ENCODE peak calls at places on chromosomes 5 and 9, in six cellular contexts. O is adrenal gland, Q is lower lobe of right lung, L is BE2C, G is aorta, H is small intestine. U is an unnamed sample.

GRCh38 chr5:52356311-52356918 is 431.3 kb upstream of the ITGA1 start:
- DNase-seq in L (no peak), H (peak; percentile 9), G (no peak), Q (no peak), O (no peak), U (no peak)

GRCh38 chr9:99259231-99259918 is 37.3 kb downstream of the SEC61B start:
- DNase-seq in O (peak; percentile 92), L (peak; percentile 65), Q (peak; percentile 87), H (peak; percentile 30), G (peak; percentile 90), U (peak; percentile 78)

GRCh38 chr5:99900302-99900811 is 634.8 kb upstream of the FAM174A start:
- DNase-seq in Q (no peak), O (peak; percentile 21), H (no peak), L (peak; percentile 42), G (no peak), U (no peak)

GRCh38 chr5:109566361-109566760 is 123.4 kb upstream of the MAN2A1 start:
- DNase-seq in H (no peak), O (no peak), L (no peak), Q (no peak), G (no peak), U (no peak)

GRCh38 chr9:36597412-36598178 is 24.9 kb downstream of the MELK start:
- DNase-seq in L (no peak), H (peak; percentile 5), O (peak; percentile 33), Q (no peak), G (no peak), U (no peak)

GRCh38 chr5:123119334-123119986 is 30.4 kb downstream of the PRDM6 start:
- DNase-seq in Q (peak; percentile 49), O (no peak), L (no peak), G (peak; percentile 65), H (peak; percentile 10), U (no peak)

GRCh38 chr5:9156282-9156681 is 389.6 kb downstream of the SEMA5A start:
- DNase-seq in L (no peak), Q (no peak), O (no peak), H (peak; percentile 14), G (peak; percentile 53), U (peak; percentile 31)

GRCh38 chr5:1523793-1524480 is at the start of gene LPCAT1:
- DNase-seq in O (peak; percentile 75), H (peak; percentile 69), L (peak; percentile 82), G (peak; percentile 90), Q (peak; percentile 89), U (peak; percentile 88)

GRCh38 chr9:35910613-35911488 is 1.6 kb downstream of the SPAAR start:
- DNase-seq in Q (peak; percentile 55), H (peak; percentile 84), O (no peak), L (peak; percentile 48), G (no peak), U (no peak)

GRCh38 chr5:107820339-107820880 is 149.7 kb upstream of the EFNA5 start:
- DNase-seq in H (no peak), O (no peak), Q (no peak), L (no peak), G (no peak), U (no peak)

GRCh38 chr5:137497396-137498290 is 1.5 kb downstream of the SPOCK1 start:
- DNase-seq in H (no peak), Q (no peak), G (no peak), L (no peak), O (no peak), U (no peak)

GRCh38 chr5:143201589-143201988 is 201.9 kb downstream of the NR3C1 start:
- DNase-seq in L (no peak), Q (no peak), H (no peak), O (no peak), G (no peak), U (no peak)

GRCh38 chr5:68070641-68071191 is 144.8 kb upstream of the PIK3R1 start:
- DNase-seq in Q (no peak), L (no peak), H (no peak), G (no peak), O (no peak), U (no peak)

GRCh38 chr9:121282309-121283071 is 14.5 kb downstream of the GSN start:
- DNase-seq in Q (peak; percentile 79), G (peak; percentile 84), L (no peak), O (peak; percentile 61), H (no peak), U (peak; percentile 90)

GRCh38 chr9:121279841-121280388 is 12.0 kb downstream of the GSN start:
- DNase-seq in G (no peak), Q (no peak), H (no peak), L (no peak), O (peak; percentile 12), U (no peak)

GRCh38 chr9:121283072-121283398 is 15.1 kb downstream of the GSN start:
- DNase-seq in G (no peak), O (no peak), H (no peak), Q (no peak), L (no peak), U (no peak)

GRCh38 chr9:121281614-121282291 is 13.8 kb downstream of the GSN start:
- DNase-seq in G (peak; percentile 89), H (peak; percentile 98), Q (peak; percentile 89), O (peak; percentile 82), L (no peak), U (peak; percentile 95)

GRCh38 chr9:121280715-121281613 is 13.0 kb downstream of the GSN start:
- DNase-seq in Q (no peak), L (no peak), G (no peak), H (no peak), O (peak; percentile 7), U (no peak)
- H3K4me3 ChIP-seq in Q (peak overlapping the region; percentile 7), L (no peak overlapping the region), G (no peak overlapping the region), H (no peak overlapping the region), O (no peak overlapping the region), U (no peak overlapping the region)

DNA sequence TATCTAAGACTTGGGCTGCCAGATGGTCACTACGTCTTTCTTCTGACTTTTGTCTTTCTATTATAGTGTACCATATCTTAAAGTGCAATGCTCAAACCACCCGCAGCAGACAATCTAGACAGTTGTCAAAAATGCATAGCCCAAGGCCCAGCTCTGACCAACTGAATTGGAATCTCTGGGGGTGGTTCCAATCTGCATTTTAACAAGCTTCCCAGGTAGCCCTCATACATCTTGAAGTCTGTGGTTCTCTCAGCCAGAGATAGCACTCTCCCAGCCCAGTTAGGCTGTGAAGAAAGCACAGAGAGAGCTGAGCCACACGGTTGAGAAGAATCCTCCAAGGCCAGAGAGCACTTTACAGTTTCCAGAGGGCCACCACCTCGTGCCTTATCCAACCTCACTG is 128.2 kb upstream of the HAND1 start:
- DNase-seq in H (no peak), Q (no peak), G (no peak), L (no peak), O (no peak), U (no peak)
- H3K27me3 ChIP-seq in H (peaks cover 9% of the 10 kb centered on the region), Q (peaks cover 38% of the 10 kb centered on the region), G (no peaks in the 10 kb centered on the region), L (no peaks in the 10 kb centered on the region), O (peaks cover 29% of the 10 kb centered on the region), U (peaks cover 46% of the 10 kb centered on the region)

DNA sequence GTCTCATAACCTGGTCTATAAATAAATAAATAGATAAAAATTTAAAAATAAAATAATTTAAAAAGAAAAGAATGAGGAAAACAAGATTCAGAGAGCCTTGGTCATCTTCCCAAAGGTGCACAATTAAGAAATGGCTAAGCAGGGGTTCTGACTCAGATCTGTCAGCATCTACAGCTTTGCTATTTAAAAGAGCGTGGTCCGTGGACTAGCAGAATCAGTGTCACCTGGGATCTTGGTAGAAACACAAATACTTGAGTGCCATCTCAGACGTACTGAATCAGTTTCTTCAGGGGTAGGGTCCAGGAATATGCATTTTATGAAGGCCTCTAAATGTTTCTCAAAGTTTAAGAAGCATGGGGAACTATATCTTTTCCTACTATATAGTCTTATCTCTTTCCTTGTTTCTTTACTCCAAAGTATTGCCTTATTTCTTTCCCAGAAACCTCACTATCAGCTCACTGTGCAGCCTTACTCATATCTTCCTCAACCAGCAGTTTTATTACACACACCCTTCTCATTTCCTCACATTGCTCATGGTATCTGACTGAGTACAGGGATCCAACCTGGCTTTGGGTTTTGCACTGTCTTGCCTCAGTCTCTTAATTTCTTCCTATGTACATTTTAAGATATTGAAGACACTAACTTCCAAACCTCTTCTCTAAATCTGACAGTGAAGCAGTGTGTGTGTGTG is 58.6 kb downstream of the TMC1 start:
- DNase-seq in O (no peak), G (no peak), Q (no peak), H (peak; percentile 76), L (no peak), U (no peak)
- H3K4me1 ChIP-seq in O (peaks cover 45% of the 10 kb centered on the region), G (no peaks in the 10 kb centered on the region), Q (peaks cover 15% of the 10 kb centered on the region), H (peaks cover 11% of the 10 kb centered on the region), L (no peaks in the 10 kb centered on the region), U (no peaks in the 10 kb centered on the region)

GRCh38 chr9:128420060-128420650 is 502 bp upstream of the CERCAM start:
- DNase-seq in G (peak; percentile 82), Q (peak; percentile 81), O (peak; percentile 44), H (peak; percentile 34), L (peak; percentile 88), U (peak; percentile 84)

GRCh38 chr9:128420651-128421473 is at the start of gene CERCAM:
- DNase-seq in Q (peak; percentile 59), O (no peak), L (peak; percentile 85), G (peak; percentile 75), H (no peak), U (peak; percentile 38)

GRCh38 chr9:128421474-128422010 is 885 bp downstream of the CERCAM start:
- DNase-seq in Q (no peak), H (no peak), L (no peak), G (peak; percentile 67), O (no peak), U (no peak)

GRCh38 chr9:128416432-128417019 is 4.1 kb upstream of the CERCAM start:
- DNase-seq in Q (no peak), H (no peak), L (no peak), G (no peak), O (no peak), U (no peak)

GRCh38 chr9:128419061-128419925 is 1.4 kb upstream of the CERCAM start:
- DNase-seq in Q (no peak), H (no peak), L (peak; percentile 52), G (no peak), O (no peak), U (no peak)
- H3K4me3 ChIP-seq in Q (peak overlapping the region; percentile 98), H (no peak overlapping the region), L (peak overlapping the region; percentile 6), G (no peak overlapping the region), O (no peak overlapping the region), U (peak overlapping the region; percentile 99)

DNA sequence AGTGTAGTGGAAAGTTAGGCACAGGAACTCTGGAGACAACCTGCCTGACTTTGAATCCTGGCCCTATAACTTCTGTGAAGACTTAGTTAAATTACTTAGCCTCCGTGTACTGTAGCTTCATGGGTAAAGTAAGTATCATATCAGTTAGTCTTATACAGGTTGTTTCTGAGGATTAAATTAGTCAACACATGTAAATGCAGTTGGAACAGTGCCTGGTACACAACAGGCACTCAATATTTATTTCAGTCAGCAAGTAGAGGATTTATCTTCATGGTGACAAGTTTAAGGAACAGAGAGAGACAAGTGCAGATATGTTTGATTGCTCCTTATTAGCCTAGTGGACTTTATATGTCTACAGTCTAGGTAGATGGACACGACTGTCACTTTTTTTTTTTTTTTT is 2.7 kb downstream of the TSLP start:
- DNase-seq in L (no peak), O (no peak), G (no peak), Q (no peak), H (no peak), U (no peak)
- H3K27me3 ChIP-seq in L (peaks cover 77% of the 10 kb centered on the region), O (peaks cover 17% of the 10 kb centered on the region), G (no peaks in the 10 kb centered on the region), Q (no peaks in the 10 kb centered on the region), H (peaks cover 5% of the 10 kb centered on the region), U (no peaks in the 10 kb centered on the region)